ENCODE peak calls at places on chromosomes 12 and 14, in nine cellular contexts. M, K, I, J, Q, C, U, P and S are unnamed samples.

GRCh38 chr14:67806228-67806627 is 10.2 kb downstream of the ZFYVE26 start:
- DNase-seq in U (no peak), M (no peak), Q (no peak), I (no peak), J (no peak), C (no peak), P (no peak), K (no peak), S (no peak)

GRCh38 chr12:14954269-14954668 is 7.1 kb downstream of the ARHGDIB start:
- DNase-seq in J (no peak), Q (no peak), U (no peak), K (no peak), P (no peak), C (no peak), I (no peak), M (no peak), S (peak)

GRCh38 chr12:67305544-67305943 is 36.4 kb downstream of the CAND1 start:
- DNase-seq in C (no peak), I (no peak), K (no peak), P (no peak), Q (no peak), U (no peak), M (no peak), J (no peak), S (no peak)

GRCh38 chr14:92160619-92161018 is 38.9 kb downstream of the CPSF2 start:
- DNase-seq in K (no peak), P (no peak), U (no peak), M (no peak), C (no peak), J (no peak), I (no peak), Q (no peak), S (peak)

GRCh38 chr14:21350539-21350938 is 33.3 kb downstream of the SUPT16H start:
- DNase-seq in C (no peak), K (no peak), P (no peak), U (no peak), M (no peak), I (no peak), J (no peak), Q (no peak), S (no peak)

GRCh38 chr14:75477881-75478280 is 44.4 kb upstream of the BATF start:
- DNase-seq in K (no peak), I (no peak), U (no peak), C (no peak), Q (no peak), M (no peak), J (no peak), P (no peak), S (no peak)

GRCh38 chr12:19575307-19576243 is 136.3 kb downstream of the AEBP2 start:
- DNase-seq in P (no peak), I (no peak), C (peak), Q (peak), U (no peak), K (no peak), J (no peak), M (no peak), S (peak)

GRCh38 chr12:32501835-32502333 is 102.5 kb downstream of the FGD4 start:
- DNase-seq in P (no peak), I (no peak), M (peak), U (no peak), J (peak), K (no peak), Q (peak), C (peak), S (peak)

GRCh38 chr12:64682572-64683277 is 72.4 kb downstream of the RASSF3 start:
- DNase-seq in I (no peak), U (no peak), P (no peak), J (peak), K (no peak), Q (no peak), C (no peak), M (no peak), S (no peak)